ENCODE peak calls at places on chromosomes 2 and 18, in six cellular contexts. X, W, G, A, S and C are unnamed samples. For H3K36me3, the result is how much of the 10 kb centered on the place peaks cover.

GRCh38 chr2:12555012-12555645 is 161.6 kb upstream of the TRIB2 start:
- DNase-seq in X (peak), W (no peak), G (no peak), A (no peak), S (no peak), C (no peak)

GRCh38 chr2:234392230-234392629 is 104.7 kb downstream of the ARL4C start:
- DNase-seq in X (no peak), W (no peak), G (no peak), A (no peak), S (no peak), C (no peak)

GRCh38 chr2:72289283-72289682 is 141.6 kb upstream of the CYP26B1 start:
- DNase-seq in X (no peak), W (no peak), G (no peak), A (no peak), S (no peak), C (no peak)

GRCh38 chr2:214310319-214310718 is 100.5 kb upstream of the VWC2L start:
- DNase-seq in X (no peak), W (no peak), G (no peak), A (no peak), S (no peak), C (no peak)

GRCh38 chr2:64773461-64774118 is 119.9 kb upstream of the SERTAD2 start:
- DNase-seq in X (peak), W (no peak), G (no peak), A (no peak), S (no peak), C (no peak)

GRCh38 chr2:54999182-54999581 is 51.1 kb downstream of the RTN4 start:
- DNase-seq in X (no peak), W (no peak), G (no peak), A (no peak), S (no peak), C (no peak)

GRCh38 chr18:41771971-41772370 is 183.1 kb upstream of the PIK3C3 start:
- DNase-seq in X (no peak), W (no peak), G (no peak), A (no peak), S (no peak), C (no peak)

GRCh38 chr2:5846881-5847280 is 154.7 kb downstream of the SOX11 start:
- DNase-seq in X (no peak), W (no peak), G (no peak), A (no peak), S (no peak), C (no peak)

GRCh38 chr18:26103579-26103978 is 13.2 kb upstream of the SS18 start:
- DNase-seq in X (peak), W (no peak), G (no peak), A (no peak), S (no peak), C (no peak)

GRCh38 chr2:89841476-89841840 is 1150.0 kb downstream of the RPIA start:
- DNase-seq in X (no peak), W (no peak), G (no peak), A (no peak), S (no peak), C (no peak)

GRCh38 chr2:217433522-217433921 is 569.3 kb downstream of the TNS1 start:
- DNase-seq in X (no peak), W (no peak), G (no peak), A (no peak), S (peak), C (no peak)

GRCh38 chr2:17636989-17637906 is 96.8 kb downstream of the VSNL1 start:
- DNase-seq in X (no peak), W (no peak), G (no peak), A (no peak), S (no peak), C (no peak)

GRCh38 chr2:30252723-30253688 is 21.7 kb downstream of the LBH start:
- DNase-seq in X (peak), W (peak), G (peak), A (peak), S (peak), C (no peak)

GRCh38 chr18:48634491-48634890 is 95.7 kb downstream of the CTIF start:
- DNase-seq in X (no peak), W (no peak), G (no peak), A (no peak), S (no peak), C (no peak)

DNA sequence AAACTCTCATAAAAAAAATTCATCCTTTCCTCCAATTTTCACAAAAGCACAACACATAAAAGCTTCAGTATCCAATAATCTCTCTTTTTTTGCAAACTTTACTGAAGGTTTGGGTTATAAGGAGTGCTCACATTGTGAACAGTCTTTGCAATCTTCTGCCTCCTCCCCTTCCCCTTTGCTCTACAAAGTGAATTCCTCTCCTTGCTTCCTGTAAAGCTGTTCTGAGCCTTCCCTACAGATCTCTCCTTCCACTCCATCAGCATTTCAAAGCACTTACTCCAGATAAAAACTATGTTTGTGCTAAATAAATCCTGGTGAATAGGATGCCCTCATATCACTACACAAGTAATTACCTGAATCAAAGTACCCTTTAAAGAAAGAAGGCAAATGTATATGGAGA is 4.6 kb upstream of the PDK1 start:
- DNase-seq in X (no peak), W (no peak), G (no peak), A (no peak), S (no peak), C (no peak)
- H3K4me3 ChIP-seq in X (no peak), W (no peak), G (no peak), A (no peak), S (no peak), C (no peak)

GRCh38 chr2:232260075-232260474 is 118.5 kb upstream of the ALPP start:
- DNase-seq in X (no peak), W (no peak), G (no peak), A (peak), S (no peak), C (peak)

GRCh38 chr2:232261776-232262175 is 116.8 kb upstream of the ALPP start:
- DNase-seq in X (no peak), W (no peak), G (no peak), A (no peak), S (no peak), C (peak)

GRCh38 chr2:232265329-232265728 is 113.2 kb upstream of the ALPP start:
- DNase-seq in X (no peak), W (no peak), G (no peak), A (no peak), S (no peak), C (peak)

GRCh38 chr2:232263295-232263694 is 115.3 kb upstream of the ALPP start:
- DNase-seq in X (no peak), W (no peak), G (no peak), A (no peak), S (no peak), C (peak)

GRCh38 chr2:232264081-232264480 is 114.5 kb upstream of the ALPP start:
- DNase-seq in X (no peak), W (no peak), G (no peak), A (no peak), S (no peak), C (peak)
- H3K36me3 ChIP-seq in X (under half), W (under half), G (half or more), A (under half), S (under half), C (under half)

GRCh38 chr2:22579341-22579740 is 805.6 kb upstream of the KLHL29 start:
- DNase-seq in X (no peak), W (no peak), G (no peak), A (no peak), S (no peak), C (no peak)
- H3K4me3 ChIP-seq in X (no peak), W (no peak), G (no peak), A (no peak), S (no peak), C (no peak)

DNA sequence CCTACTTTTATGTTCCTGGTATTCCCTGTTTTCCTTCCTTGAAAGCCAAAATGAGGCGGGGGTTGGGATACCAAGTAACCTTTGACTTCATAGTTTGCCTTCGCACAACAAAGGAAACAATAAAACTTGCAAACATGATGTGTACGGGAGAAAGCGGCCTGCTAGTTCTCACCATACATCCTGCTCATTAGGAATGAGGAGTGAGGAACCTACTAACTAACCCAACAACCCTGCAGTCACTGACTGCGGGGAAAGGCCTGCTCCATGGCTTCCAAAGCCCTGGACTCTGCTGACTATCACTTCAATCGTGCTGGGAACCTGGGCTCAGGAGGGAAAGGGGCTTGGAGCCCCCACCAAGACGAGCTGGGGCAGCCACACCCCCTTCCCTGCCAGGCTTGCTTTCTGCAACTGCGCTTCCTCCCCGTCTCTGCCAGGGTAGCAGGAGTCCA is 24.2 kb downstream of the RPL31 start:
- DNase-seq in X (no peak), W (no peak), G (no peak), A (no peak), S (no peak), C (no peak)
- H3K36me3 ChIP-seq in X (half or more), W (under half), G (half or more), A (half or more), S (under half), C (under half)

GRCh38 chr18:13019301-13019700 is 28.1 kb downstream of the CEP192 start:
- DNase-seq in X (no peak), W (no peak), G (no peak), A (no peak), S (no peak), C (no peak)
- H3K4me3 ChIP-seq in X (no peak), W (no peak), G (no peak), A (no peak), S (no peak), C (no peak)